ENCODE peak calls at places on chromosomes 11 and 22, in five cellular contexts. X is HFF-Myc, J is WERI-Rb-1, E is BJ, Q is AG04450. U is an unnamed sample.

GRCh38 chr11:3021125-3021524 is 29.0 kb upstream of the NAP1L4 start:
- DNase-seq in Q (no peak), J (peak), E (no peak), X (no peak), U (no peak)

GRCh38 chr11:75465701-75466531 is 32.9 kb upstream of the KLHL35 start:
- DNase-seq in Q (no peak), E (no peak), X (no peak), J (peak), U (peak)

GRCh38 chr11:110329441-110329840 is 33.0 kb upstream of the RDX start:
- DNase-seq in Q (no peak), E (no peak), J (no peak), X (no peak), U (no peak)

GRCh38 chr11:46346886-46347636 is at the start of gene DGKZ:
- DNase-seq in X (no peak), E (no peak), J (peak), Q (no peak), U (no peak)

GRCh38 chr11:61985863-61986262 is 18.4 kb upstream of the FTH1 start:
- DNase-seq in X (no peak), J (no peak), E (no peak), Q (no peak), U (no peak)

GRCh38 chr11:126163074-126163700 is 48.3 kb downstream of the RPUSD4 start:
- DNase-seq in E (peak), J (peak), X (peak), Q (peak), U (peak)

GRCh38 chr22:47352920-47353700 is 590.7 kb downstream of the TBC1D22A start:
- DNase-seq in X (no peak), J (peak), E (no peak), Q (no peak), U (no peak)

GRCh38 chr11:11691296-11692141 is 69.7 kb upstream of the GALNT18 start:
- DNase-seq in J (peak), E (no peak), Q (no peak), X (no peak), U (no peak)

GRCh38 chr11:34747261-34747660 is 126.4 kb downstream of the EHF start:
- DNase-seq in Q (no peak), E (no peak), X (no peak), J (no peak), U (no peak)

GRCh38 chr11:12100886-12101285 is 9.5 kb upstream of the MICAL2 start:
- DNase-seq in E (no peak), X (no peak), Q (no peak), J (no peak), U (no peak)

GRCh38 chr22:40817737-40818136 is 1.4 kb downstream of the SLC25A17 start:
- DNase-seq in X (no peak), E (no peak), Q (no peak), J (no peak), U (no peak)

GRCh38 chr22:40819741-40820140 is 595 bp upstream of the SLC25A17 start:
- DNase-seq in E (no peak), X (no peak), J (peak), Q (no peak), U (no peak)

GRCh38 chr22:40818192-40818746 is 877 bp downstream of the SLC25A17 start:
- DNase-seq in J (no peak), Q (no peak), X (no peak), E (no peak), U (no peak)

GRCh38 chr22:40813912-40814315 is 5.2 kb downstream of the SLC25A17 start:
- DNase-seq in X (no peak), J (no peak), Q (no peak), E (no peak), U (no peak)

GRCh38 chr22:40818747-40819662 is at the start of gene SLC25A17:
- DNase-seq in X (peak), E (no peak), Q (peak), J (peak), U (no peak)
- TF ChIP-seq CTCF in X (peak), E (peak), Q (peak), J (peak), U (peak)

GRCh38 chr11:83073248-83073647 is 1.6 kb upstream of the RAB30 start:
- DNase-seq in Q (no peak), E (no peak), J (no peak), X (no peak), U (no peak)
- H3K4me3 ChIP-seq in Q (peak), E (peak), J (peak), X (peak), U (peak)

GRCh38 chr11:69890476-69890875 is 71.3 kb upstream of the FGF3 start:
- DNase-seq in E (no peak), X (no peak), J (no peak), Q (no peak), U (no peak)
- TF ChIP-seq CTCF in E (no peak), X (no peak), J (no peak), Q (no peak), U (no peak)

DNA sequence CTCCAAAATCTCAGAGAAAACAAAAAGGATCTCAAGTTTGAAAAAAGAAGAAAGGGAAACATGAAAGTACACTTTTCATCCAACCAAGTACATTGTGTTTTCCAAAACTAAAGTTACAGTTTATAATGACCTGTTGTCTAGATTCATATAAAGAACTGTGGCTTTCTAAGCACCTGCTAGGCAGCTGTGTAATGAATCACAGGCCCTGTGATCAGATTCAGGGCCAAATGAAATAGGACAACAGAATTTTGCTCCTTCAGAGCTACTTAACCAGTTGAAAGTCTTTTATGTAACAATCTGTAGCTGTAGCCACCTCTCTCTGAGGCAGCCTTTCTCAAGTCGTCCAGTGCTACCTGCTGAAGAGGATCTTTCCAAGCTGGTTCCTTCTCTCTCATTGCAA is 960.0 kb upstream of the RAG2 start:
- DNase-seq in J (no peak), Q (no peak), X (no peak), E (no peak), U (no peak)
- H3K4me3 ChIP-seq in J (no peak), Q (no peak), X (no peak), E (no peak), U (no peak)

DNA sequence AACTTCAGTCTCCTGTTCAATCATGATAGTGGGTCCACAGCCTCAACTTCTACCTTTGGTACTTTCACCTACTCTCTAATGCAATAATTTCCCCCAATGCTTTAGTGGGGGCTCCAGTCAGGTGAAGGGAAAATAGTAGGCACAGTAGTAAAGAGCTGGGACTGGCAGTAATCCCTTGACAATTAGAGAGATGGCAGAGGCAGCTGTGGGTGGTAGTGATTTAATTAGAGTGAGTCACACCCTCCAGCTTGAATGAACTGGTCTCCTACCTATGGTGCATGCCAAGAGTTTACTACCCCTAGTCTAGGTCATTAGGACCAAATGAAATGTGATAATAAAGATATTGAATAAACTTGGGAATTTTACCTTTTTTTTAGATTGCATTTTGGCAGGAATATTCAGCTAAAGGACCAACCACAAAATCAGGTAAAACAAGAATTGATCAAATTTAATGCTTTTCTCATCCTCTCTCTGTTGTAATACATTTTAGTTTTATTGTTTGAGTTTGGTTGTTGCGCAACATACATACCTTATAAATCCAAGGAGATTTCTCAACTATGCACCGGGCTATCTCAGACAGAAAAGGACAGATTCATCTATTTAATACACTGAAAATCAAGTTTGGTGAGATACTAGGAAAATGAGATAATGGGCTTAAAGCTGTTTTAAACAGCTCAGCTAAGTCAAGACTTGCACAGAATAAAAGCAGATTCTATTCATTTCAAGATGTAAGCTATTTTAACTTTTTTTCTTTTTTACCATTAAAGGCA is 9.0 kb downstream of the PRRG4 start:
- DNase-seq in Q (no peak), X (no peak), E (no peak), J (no peak), U (no peak)
- TF ChIP-seq CTCF in Q (no peak), X (no peak), E (no peak), J (no peak), U (no peak)

GRCh38 chr22:31036671-31037550 is 44.2 kb upstream of the SMTN start:
- DNase-seq in X (peak), Q (no peak), E (peak), J (no peak), U (peak)
- H3K4me3 ChIP-seq in X (peak), Q (peak), E (no peak), J (no peak), U (peak)

GRCh38 chr22:41742918-41743317 is 43.6 kb downstream of the MEI1 start:
- DNase-seq in J (peak), X (no peak), E (no peak), Q (no peak), U (no peak)
- TF ChIP-seq CTCF in J (peak), X (no peak), E (no peak), Q (no peak), U (no peak)

GRCh38 chr11:1348748-1349073 is 39.3 kb upstream of the TOLLIP start:
- DNase-seq in J (no peak), Q (no peak), X (no peak), E (no peak), U (no peak)
- H3K4me3 ChIP-seq in J (no peak), Q (no peak), X (no peak), E (no peak), U (no peak)

GRCh38 chr11:116457336-116458007 is 315.3 kb downstream of the BUD13 start:
- DNase-seq in X (no peak), J (peak), Q (no peak), E (no peak), U (no peak)

GRCh38 chr11:116454951-116455350 is 317.8 kb downstream of the BUD13 start:
- DNase-seq in E (no peak), J (peak), X (no peak), Q (no peak), U (no peak)

GRCh38 chr11:116452447-116452846 is 320.3 kb downstream of the BUD13 start:
- DNase-seq in X (no peak), Q (no peak), E (no peak), J (no peak), U (no peak)

GRCh38 chr11:116458546-116458945 is 314.2 kb downstream of the BUD13 start:
- DNase-seq in E (no peak), X (no peak), Q (no peak), J (no peak), U (no peak)

GRCh38 chr11:116454020-116454645 is 318.7 kb downstream of the BUD13 start:
- DNase-seq in E (no peak), X (peak), J (peak), Q (no peak), U (no peak)
- TF ChIP-seq CTCF in E (peak), X (peak), J (peak), Q (peak), U (peak)

U was measured in AG04449.